ENCODE peak calls at places on chromosomes 1 and 21, in seven cellular contexts. W, G, A, N, S, I and Y are unnamed samples.

GRCh38 chr1:84688461-84689061 is 1.7 kb downstream of the SSX2IP start:
- DNase-seq in W (peak; percentile 36), G (no peak), A (no peak), N (no peak), S (no peak), I (no peak), Y (no peak)

GRCh38 chr21:16308269-16308668 is 578.5 kb downstream of the USP25 start:
- DNase-seq in W (peak; percentile 4), G (no peak), A (no peak), N (no peak), S (no peak), I (no peak), Y (no peak)

GRCh38 chr1:41935226-41935625 is 16.5 kb upstream of the HIVEP3 start:
- DNase-seq in W (peak; percentile 41), G (no peak), A (no peak), N (no peak), S (no peak), I (no peak), Y (no peak)

GRCh38 chr1:96538001-96538649 is 183.5 kb upstream of the PTBP2 start:
- DNase-seq in W (peak; percentile 65), G (no peak), A (no peak), N (no peak), S (no peak), I (no peak), Y (no peak)

GRCh38 chr1:81801032-81801833 is 499 bp downstream of the ADGRL2 start:
- DNase-seq in W (peak; percentile 81), G (peak; percentile 88), A (peak; percentile 65), N (peak; percentile 70), S (no peak), I (peak; percentile 80), Y (peak; percentile 64)

GRCh38 chr1:24594328-24594598 is 38.4 kb downstream of the NCMAP start:
- DNase-seq in W (no peak), G (no peak), A (no peak), N (no peak), S (no peak), I (no peak), Y (no peak)

GRCh38 chr1:34800214-34800613 is 7.4 kb downstream of the GJA4 start:
- DNase-seq in W (no peak), G (no peak), A (no peak), N (no peak), S (no peak), I (no peak), Y (no peak)

GRCh38 chr1:113101588-113101987 is 28.6 kb downstream of the LRIG2 start:
- DNase-seq in W (peak; percentile 15), G (no peak), A (no peak), N (no peak), S (no peak), I (no peak), Y (no peak)

GRCh38 chr1:202934755-202935154 is 7.7 kb upstream of the KLHL12 start:
- DNase-seq in W (no peak), G (no peak), A (no peak), N (no peak), S (no peak), I (no peak), Y (no peak)

GRCh38 chr1:115454835-115455511 is 116.9 kb upstream of the NGF start:
- DNase-seq in W (peak; percentile 42), G (no peak), A (no peak), N (no peak), S (no peak), I (peak; percentile 31), Y (no peak)

GRCh38 chr1:177255411-177255810 is 84.7 kb downstream of the BRINP2 start:
- DNase-seq in W (no peak), G (no peak), A (no peak), N (no peak), S (no peak), I (no peak), Y (no peak)

GRCh38 chr1:237814319-237814924 is 76.3 kb downstream of the ZP4 start:
- DNase-seq in W (peak; percentile 18), G (no peak), A (no peak), N (no peak), S (no peak), I (no peak), Y (no peak)

GRCh38 chr1:156644640-156645039 is 2.7 kb downstream of the BCAN start:
- DNase-seq in W (no peak), G (no peak), A (no peak), N (no peak), S (no peak), I (no peak), Y (no peak)

GRCh38 chr1:15559189-15559815 is 25.5 kb downstream of the AGMAT start:
- DNase-seq in W (no peak), G (no peak), A (no peak), N (no peak), S (no peak), I (no peak), Y (no peak)

GRCh38 chr1:160214481-160215140 is 9.4 kb downstream of the PEA15 start:
- DNase-seq in W (no peak), G (no peak), A (no peak), N (no peak), S (no peak), I (no peak), Y (no peak)

GRCh38 chr21:34737115-34737514 is 68.3 kb downstream of the CLIC6 start:
- DNase-seq in W (peak; percentile 28), G (no peak), A (no peak), N (no peak), S (no peak), I (no peak), Y (no peak)

GRCh38 chr1:199010492-199010891 is 371.7 kb downstream of the PTPRC start:
- DNase-seq in W (no peak), G (no peak), A (no peak), N (no peak), S (no peak), I (no peak), Y (no peak)

GRCh38 chr1:40708750-40709099 is 17.2 kb downstream of the NFYC start:
- DNase-seq in W (peak; percentile 82), G (peak; percentile 61), A (peak; percentile 78), N (no peak), S (no peak), I (no peak), Y (no peak)

GRCh38 chr1:168362991-168363390 is 82.3 kb downstream of the TBX19 start:
- DNase-seq in W (no peak), G (no peak), A (no peak), N (no peak), S (no peak), I (no peak), Y (no peak)

GRCh38 chr1:222618001-222618879 is at the start of gene MIA3:
- DNase-seq in W (no peak), G (peak; percentile 74), A (no peak), N (peak; percentile 57), S (peak; percentile 61), I (peak; percentile 36), Y (peak; percentile 78)